ENCODE peak calls at places on chromosomes 11 and 22, in six cellular contexts. One of them, this sample, is unnamed.

GRCh38 chr11:94835571-94835970 is 67.4 kb downstream of the AMOTL1 start:
- DNase-seq in stimulated activated CD8-positive, alpha-beta memory T cell treated with anti-CD3 and anti-CD28 coated beads, Interleukin-7, amount 100 ng/mL, for 1 hour: no peak
- DNase-seq in aorta: no peak
- DNase-seq in NAMALWA: no peak
- DNase-seq in GM12865: no peak
- DNase-seq in M059J: peak; percentile 14
- DNase-seq in this sample: no peak

GRCh38 chr11:9302448-9302847 is 11.9 kb downstream of the TMEM41B start:
- DNase-seq in M059J: no peak
- DNase-seq in NAMALWA: no peak
- DNase-seq in aorta: no peak
- DNase-seq in stimulated activated CD8-positive, alpha-beta memory T cell treated with anti-CD3 and anti-CD28 coated beads, Interleukin-7, amount 100 ng/mL, for 1 hour: no peak
- DNase-seq in GM12865: no peak
- DNase-seq in this sample: no peak

GRCh38 chr11:61702701-61703312 is 22.6 kb downstream of the DAGLA start:
- DNase-seq in NAMALWA: no peak
- DNase-seq in stimulated activated CD8-positive, alpha-beta memory T cell treated with anti-CD3 and anti-CD28 coated beads, Interleukin-7, amount 100 ng/mL, for 1 hour: no peak
- DNase-seq in GM12865: no peak
- DNase-seq in M059J: no peak
- DNase-seq in aorta: no peak
- DNase-seq in this sample: no peak

GRCh38 chr11:115256326-115257197 is 247.7 kb downstream of the CADM1 start:
- DNase-seq in NAMALWA: peak; percentile 52
- DNase-seq in M059J: no peak
- DNase-seq in GM12865: peak; percentile 56
- DNase-seq in aorta: no peak
- DNase-seq in stimulated activated CD8-positive, alpha-beta memory T cell treated with anti-CD3 and anti-CD28 coated beads, Interleukin-7, amount 100 ng/mL, for 1 hour: no peak
- DNase-seq in this sample: no peak

GRCh38 chr11:119478711-119479285 is 55.8 kb upstream of the THY1 start:
- DNase-seq in NAMALWA: no peak
- DNase-seq in GM12865: no peak
- DNase-seq in aorta: peak; percentile 4
- DNase-seq in stimulated activated CD8-positive, alpha-beta memory T cell treated with anti-CD3 and anti-CD28 coated beads, Interleukin-7, amount 100 ng/mL, for 1 hour: no peak
- DNase-seq in M059J: no peak
- DNase-seq in this sample: no peak

GRCh38 chr11:77113382-77114088 is 10.9 kb downstream of the OMP start:
- DNase-seq in NAMALWA: peak; percentile 46
- DNase-seq in stimulated activated CD8-positive, alpha-beta memory T cell treated with anti-CD3 and anti-CD28 coated beads, Interleukin-7, amount 100 ng/mL, for 1 hour: no peak
- DNase-seq in M059J: peak; percentile 63
- DNase-seq in GM12865: peak; percentile 12
- DNase-seq in aorta: no peak
- DNase-seq in this sample: no peak

GRCh38 chr11:126968915-126969314 is 31.7 kb downstream of the KIRREL3 start:
- DNase-seq in stimulated activated CD8-positive, alpha-beta memory T cell treated with anti-CD3 and anti-CD28 coated beads, Interleukin-7, amount 100 ng/mL, for 1 hour: no peak
- DNase-seq in GM12865: peak; percentile 13
- DNase-seq in aorta: no peak
- DNase-seq in NAMALWA: no peak
- DNase-seq in M059J: no peak
- DNase-seq in this sample: no peak

GRCh38 chr11:88139865-88140264 is 35.4 kb downstream of the RAB38 start:
- DNase-seq in M059J: no peak
- DNase-seq in aorta: no peak
- DNase-seq in NAMALWA: no peak
- DNase-seq in stimulated activated CD8-positive, alpha-beta memory T cell treated with anti-CD3 and anti-CD28 coated beads, Interleukin-7, amount 100 ng/mL, for 1 hour: no peak
- DNase-seq in GM12865: no peak
- DNase-seq in this sample: no peak

GRCh38 chr11:108216988-108217387 is 5.5 kb downstream of the NPAT start:
- DNase-seq in aorta: no peak
- DNase-seq in M059J: no peak
- DNase-seq in stimulated activated CD8-positive, alpha-beta memory T cell treated with anti-CD3 and anti-CD28 coated beads, Interleukin-7, amount 100 ng/mL, for 1 hour: no peak
- DNase-seq in NAMALWA: no peak
- DNase-seq in GM12865: no peak
- DNase-seq in this sample: no peak

GRCh38 chr11:67627788-67628624 is 1.7 kb downstream of the NUDT8 start:
- DNase-seq in stimulated activated CD8-positive, alpha-beta memory T cell treated with anti-CD3 and anti-CD28 coated beads, Interleukin-7, amount 100 ng/mL, for 1 hour: no peak
- DNase-seq in M059J: no peak
- DNase-seq in GM12865: no peak
- DNase-seq in aorta: no peak
- DNase-seq in NAMALWA: no peak
- DNase-seq in this sample: no peak

GRCh38 chr22:39343259-39344045 is 6.3 kb upstream of the SYNGR1 start:
- DNase-seq in aorta: peak; percentile 68
- DNase-seq in GM12865: peak; percentile 67
- DNase-seq in NAMALWA: peak; percentile 78
- DNase-seq in stimulated activated CD8-positive, alpha-beta memory T cell treated with anti-CD3 and anti-CD28 coated beads, Interleukin-7, amount 100 ng/mL, for 1 hour: no peak
- DNase-seq in M059J: peak; percentile 57
- DNase-seq in this sample: peak; percentile 46

GRCh38 chr22:23147632-23148387 is 2.5 kb downstream of the RAB36 start:
- DNase-seq in aorta: no peak
- DNase-seq in GM12865: no peak
- DNase-seq in NAMALWA: no peak
- DNase-seq in M059J: no peak
- DNase-seq in stimulated activated CD8-positive, alpha-beta memory T cell treated with anti-CD3 and anti-CD28 coated beads, Interleukin-7, amount 100 ng/mL, for 1 hour: no peak
- DNase-seq in this sample: no peak

GRCh38 chr11:33001281-33001680 is 14.4 kb upstream of the DEPDC7 start:
- DNase-seq in GM12865: no peak
- DNase-seq in stimulated activated CD8-positive, alpha-beta memory T cell treated with anti-CD3 and anti-CD28 coated beads, Interleukin-7, amount 100 ng/mL, for 1 hour: no peak
- DNase-seq in NAMALWA: no peak
- DNase-seq in aorta: no peak
- DNase-seq in M059J: peak; percentile 19
- DNase-seq in this sample: no peak

GRCh38 chr11:61294717-61295595 is at the start of gene VWCE:
- DNase-seq in NAMALWA: peak; percentile 85
- DNase-seq in GM12865: peak; percentile 90
- DNase-seq in M059J: peak; percentile 56
- DNase-seq in aorta: peak; percentile 66
- DNase-seq in stimulated activated CD8-positive, alpha-beta memory T cell treated with anti-CD3 and anti-CD28 coated beads, Interleukin-7, amount 100 ng/mL, for 1 hour: peak; percentile 37
- DNase-seq in this sample: peak; percentile 16

GRCh38 chr22:43811777-43812148 is 342 bp downstream of the EFCAB6 start:
- DNase-seq in M059J: peak; percentile 37
- DNase-seq in aorta: no peak
- DNase-seq in stimulated activated CD8-positive, alpha-beta memory T cell treated with anti-CD3 and anti-CD28 coated beads, Interleukin-7, amount 100 ng/mL, for 1 hour: no peak
- DNase-seq in GM12865: peak; percentile 24
- DNase-seq in NAMALWA: peak; percentile 28
- DNase-seq in this sample: no peak

GRCh38 chr22:41040483-41040882 is 51.9 kb upstream of the EP300 start:
- DNase-seq in NAMALWA: no peak
- DNase-seq in stimulated activated CD8-positive, alpha-beta memory T cell treated with anti-CD3 and anti-CD28 coated beads, Interleukin-7, amount 100 ng/mL, for 1 hour: no peak
- DNase-seq in GM12865: no peak
- DNase-seq in aorta: no peak
- DNase-seq in M059J: no peak
- DNase-seq in this sample: no peak

GRCh38 chr11:12426176-12426575 is 48.8 kb downstream of the PARVA start:
- DNase-seq in GM12865: no peak
- DNase-seq in stimulated activated CD8-positive, alpha-beta memory T cell treated with anti-CD3 and anti-CD28 coated beads, Interleukin-7, amount 100 ng/mL, for 1 hour: no peak
- DNase-seq in M059J: no peak
- DNase-seq in aorta: no peak
- DNase-seq in NAMALWA: no peak
- DNase-seq in this sample: no peak

GRCh38 chr11:16184588-16184987 is 171.8 kb downstream of the SOX6 start:
- DNase-seq in GM12865: no peak
- DNase-seq in M059J: peak; percentile 1
- DNase-seq in aorta: no peak
- DNase-seq in stimulated activated CD8-positive, alpha-beta memory T cell treated with anti-CD3 and anti-CD28 coated beads, Interleukin-7, amount 100 ng/mL, for 1 hour: no peak
- DNase-seq in NAMALWA: no peak
- DNase-seq in this sample: peak; percentile 49

GRCh38 chr11:1866226-1866625 is 13.3 kb downstream of the LSP1 start:
- DNase-seq in GM12865: no peak
- DNase-seq in stimulated activated CD8-positive, alpha-beta memory T cell treated with anti-CD3 and anti-CD28 coated beads, Interleukin-7, amount 100 ng/mL, for 1 hour: no peak
- DNase-seq in aorta: no peak
- DNase-seq in M059J: no peak
- DNase-seq in NAMALWA: no peak
- DNase-seq in this sample: no peak

GRCh38 chr11:57315491-57315890 is 9.3 kb downstream of the TNKS1BP1 start:
- DNase-seq in M059J: no peak
- DNase-seq in stimulated activated CD8-positive, alpha-beta memory T cell treated with anti-CD3 and anti-CD28 coated beads, Interleukin-7, amount 100 ng/mL, for 1 hour: no peak
- DNase-seq in NAMALWA: no peak
- DNase-seq in aorta: no peak
- DNase-seq in GM12865: no peak
- DNase-seq in this sample: no peak

GRCh38 chr11:20278727-20279126 is 84.8 kb upstream of the HTATIP2 start:
- DNase-seq in NAMALWA: no peak
- DNase-seq in aorta: no peak
- DNase-seq in GM12865: peak; percentile 10
- DNase-seq in M059J: no peak
- DNase-seq in stimulated activated CD8-positive, alpha-beta memory T cell treated with anti-CD3 and anti-CD28 coated beads, Interleukin-7, amount 100 ng/mL, for 1 hour: no peak
- DNase-seq in this sample: no peak

GRCh38 chr11:65576232-65576866 is 496 bp downstream of the EHBP1L1 start:
- DNase-seq in GM12865: no peak
- DNase-seq in NAMALWA: no peak
- DNase-seq in stimulated activated CD8-positive, alpha-beta memory T cell treated with anti-CD3 and anti-CD28 coated beads, Interleukin-7, amount 100 ng/mL, for 1 hour: no peak
- DNase-seq in M059J: no peak
- DNase-seq in aorta: no peak
- DNase-seq in this sample: peak; percentile 63

GRCh38 chr11:79648766-79649545 is 208.1 kb upstream of the TENM4 start:
- DNase-seq in aorta: no peak
- DNase-seq in stimulated activated CD8-positive, alpha-beta memory T cell treated with anti-CD3 and anti-CD28 coated beads, Interleukin-7, amount 100 ng/mL, for 1 hour: no peak
- DNase-seq in M059J: no peak
- DNase-seq in NAMALWA: no peak
- DNase-seq in GM12865: no peak
- DNase-seq in this sample: no peak

GRCh38 chr11:103659138-103659734 is 377.2 kb upstream of the DDI1 start:
- DNase-seq in M059J: peak; percentile 58
- DNase-seq in stimulated activated CD8-positive, alpha-beta memory T cell treated with anti-CD3 and anti-CD28 coated beads, Interleukin-7, amount 100 ng/mL, for 1 hour: no peak
- DNase-seq in aorta: no peak
- DNase-seq in GM12865: no peak
- DNase-seq in NAMALWA: peak; percentile 27
- DNase-seq in this sample: no peak

GRCh38 chr22:35312198-35313059 is 12.7 kb downstream of the TOM1 start:
- DNase-seq in M059J: peak; percentile 57
- DNase-seq in GM12865: peak; percentile 58
- DNase-seq in NAMALWA: peak; percentile 26
- DNase-seq in aorta: no peak
- DNase-seq in stimulated activated CD8-positive, alpha-beta memory T cell treated with anti-CD3 and anti-CD28 coated beads, Interleukin-7, amount 100 ng/mL, for 1 hour: no peak
- DNase-seq in this sample: peak; percentile 88

GRCh38 chr11:66856496-66857233 is at the start of gene LRFN4:
- DNase-seq in NAMALWA: no peak
- DNase-seq in M059J: peak; percentile 71
- DNase-seq in GM12865: peak; percentile 34
- DNase-seq in stimulated activated CD8-positive, alpha-beta memory T cell treated with anti-CD3 and anti-CD28 coated beads, Interleukin-7, amount 100 ng/mL, for 1 hour: no peak
- DNase-seq in aorta: peak; percentile 60
- DNase-seq in this sample: no peak

GRCh38 chr11:3043315-3043871 is 13.8 kb downstream of the CARS1 start:
- DNase-seq in GM12865: no peak
- DNase-seq in NAMALWA: no peak
- DNase-seq in M059J: peak; percentile 76
- DNase-seq in aorta: peak; percentile 93
- DNase-seq in stimulated activated CD8-positive, alpha-beta memory T cell treated with anti-CD3 and anti-CD28 coated beads, Interleukin-7, amount 100 ng/mL, for 1 hour: no peak
- DNase-seq in this sample: peak; percentile 91